ENCODE peak calls at places on chromosomes 4 and X, in six cellular contexts. X is brain microvascular endothelial cell, V is breast epithelium, A is A673, S is endothelial cell of umbilical vein, Y is transverse colon. R is an unnamed sample.

GRCh38 chr4:1579834-1580686 is 104.1 kb downstream of the FAM53A start:
- DNase-seq in A (peak; percentile 67), S (peak; percentile 70), V (peak; percentile 88), Y (peak; percentile 91), X (peak; percentile 25), R (no peak)

GRCh38 chr4:702618-703048 is 3.0 kb upstream of the PCGF3 start:
- DNase-seq in V (no peak), Y (no peak), S (no peak), A (no peak), X (no peak), R (no peak)

GRCh38 chrX:133005616-133006015 is 47.2 kb upstream of the HS6ST2 start:
- DNase-seq in V (no peak), Y (no peak), S (no peak), X (no peak), A (no peak), R (no peak)

GRCh38 chr4:24980064-24980690 is 50.6 kb downstream of the LGI2 start:
- DNase-seq in V (no peak), A (peak; percentile 81), X (peak; percentile 59), S (peak; percentile 90), Y (peak; percentile 54), R (peak; percentile 78)

GRCh38 chrX:124239324-124239723 is 93.1 kb upstream of the TEX13D start:
- DNase-seq in Y (no peak), A (no peak), V (no peak), S (no peak), X (no peak), R (no peak)

GRCh38 chrX:111124418-111124817 is 28.4 kb downstream of the PAK3 start:
- DNase-seq in S (no peak), Y (no peak), V (no peak), X (no peak), A (no peak), R (no peak)

GRCh38 chrX:7132335-7133035 is 15.0 kb upstream of the STS start:
- DNase-seq in X (peak; percentile 86), Y (peak; percentile 91), V (peak; percentile 51), A (peak; percentile 65), S (peak; percentile 71), R (no peak)

GRCh38 chrX:67543818-67544217 is at the start of gene AR:
- DNase-seq in Y (peak; percentile 26), X (peak; percentile 47), A (no peak), S (peak; percentile 72), V (peak; percentile 27), R (peak; percentile 74)

GRCh38 chrX:53481093-53481492 is 46.9 kb upstream of the HSD17B10 start:
- DNase-seq in A (peak; percentile 33), V (no peak), X (no peak), S (no peak), Y (peak; percentile 19), R (no peak)

GRCh38 chrX:39705299-39705698 is 392.5 kb downstream of the BCOR start:
- DNase-seq in S (peak; percentile 88), X (peak; percentile 74), Y (peak; percentile 58), A (peak; percentile 46), V (peak; percentile 78), R (peak; percentile 78)

GRCh38 chr4:41069838-41070237 is 144.5 kb downstream of the APBB2 start:
- DNase-seq in S (no peak), V (no peak), X (no peak), A (peak; percentile 12), Y (no peak), R (no peak)

GRCh38 chr4:24781999-24782745 is 13.2 kb upstream of the SOD3 start:
- DNase-seq in S (peak; percentile 59), X (no peak), V (no peak), Y (no peak), A (no peak), R (no peak)

DNA sequence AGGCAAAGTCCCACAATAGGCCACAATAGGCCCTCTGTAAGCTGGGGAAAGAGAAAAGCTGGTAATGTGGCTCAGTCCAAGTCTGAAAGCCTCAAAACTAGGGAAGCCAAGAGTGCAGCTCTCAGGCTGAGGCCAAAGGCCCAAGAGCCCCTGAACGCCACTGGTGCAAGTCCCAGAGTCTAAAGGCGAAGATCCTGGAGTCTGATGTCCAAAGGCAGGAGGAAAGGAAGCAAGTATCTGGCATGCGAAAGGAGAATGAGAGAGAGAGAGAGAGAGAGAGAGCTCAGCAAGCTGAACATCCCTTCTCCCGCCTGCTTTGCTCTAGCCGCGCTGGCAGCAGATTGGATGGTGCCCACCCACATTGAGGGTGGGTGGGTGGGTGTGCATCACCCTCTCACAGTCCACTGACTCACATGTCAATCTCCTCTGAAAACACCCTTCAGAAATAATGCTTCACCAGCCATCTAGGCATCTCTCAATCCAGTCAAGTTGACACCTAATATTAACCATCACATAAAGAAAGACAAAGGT is 30.9 kb upstream of the ELF2 start:
- DNase-seq in Y (no peak), S (no peak), V (no peak), A (no peak), X (no peak), R (no peak)
- H3K27ac ChIP-seq in Y (peak overlapping the region; percentile 63), S (no peak overlapping the region), V (peak overlapping the region; percentile 75), A (no peak overlapping the region), X (no peak overlapping the region), R (peak overlapping the region; percentile 55)

GRCh38 chrX:100731441-100732281 is at the start of gene SYTL4:
- DNase-seq in V (no peak), A (peak; percentile 8), X (no peak), Y (peak; percentile 42), S (peak; percentile 57), R (no peak)
- TF ChIP-seq CTCF in V (no peak), A (no peak), X (no peak), Y (no peak), S (no peak), R (no peak)

DNA sequence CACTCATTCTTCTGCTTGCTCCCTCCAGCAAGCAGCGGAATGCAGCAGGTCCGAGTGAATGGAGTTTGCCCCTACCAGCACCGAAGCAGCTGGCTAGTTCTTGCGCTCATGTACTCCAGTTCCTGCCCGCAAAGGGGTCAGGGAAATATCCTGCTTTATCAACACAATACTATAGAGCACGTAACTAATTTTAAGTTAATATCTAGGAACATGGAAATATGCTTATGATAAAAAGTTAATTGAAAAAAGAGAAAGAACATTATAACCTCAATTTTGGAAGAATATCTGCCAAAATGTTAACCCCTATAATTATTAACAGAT is 195.6 kb downstream of the SNCA start:
- DNase-seq in X (no peak), V (no peak), S (peak; percentile 44), Y (no peak), A (no peak), R (no peak)
- H3K4me3 ChIP-seq in X (peak overlapping the region; percentile 41), V (no peak overlapping the region), S (no peak overlapping the region), Y (no peak overlapping the region), A (no peak overlapping the region), R (no peak overlapping the region)

GRCh38 chrX:115687595-115687994 is 126.6 kb downstream of the PLS3 start:
- DNase-seq in S (no peak), Y (no peak), A (no peak), V (no peak), X (no peak), R (no peak)
- H3K27ac ChIP-seq in S (no peak overlapping the region), Y (no peak overlapping the region), A (no peak overlapping the region), V (no peak overlapping the region), X (no peak overlapping the region), R (no peak overlapping the region)

DNA sequence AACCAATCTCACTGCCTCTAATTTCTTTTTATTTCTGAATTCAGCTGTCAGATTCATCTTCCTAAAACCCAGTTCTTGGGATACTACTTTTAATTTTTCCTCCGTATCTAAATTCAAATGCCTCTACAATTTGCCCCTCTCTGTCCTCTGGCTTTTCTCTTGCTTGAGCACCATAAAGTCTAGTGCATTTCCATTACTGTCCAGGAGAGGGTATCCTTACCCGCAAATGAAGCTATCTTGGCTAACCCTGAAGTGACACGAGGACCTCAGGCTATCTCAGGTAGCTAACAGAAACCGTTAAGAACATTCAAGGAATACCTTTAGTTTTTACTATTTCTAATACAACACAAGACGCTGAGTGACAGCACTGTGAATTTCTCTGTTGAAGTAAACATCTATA is 49.4 kb upstream of the PRR32 start:
- DNase-seq in Y (no peak), S (peak; percentile 15), V (no peak), A (peak; percentile 37), X (no peak), R (no peak)
- TF ChIP-seq CTCF in Y (no peak), S (no peak), V (no peak), A (peak; percentile 61), X (peak; percentile 16), R (peak; percentile 62)